ENCODE peak calls at places on chromosomes 5 and 9, in six cellular contexts. Z is aorta, A is brain microvascular endothelial cell, Q is fibroblast of lung, F is HTR-8/SVneo, K is fibroblast of the aortic adventitia. H is an unnamed sample.

GRCh38 chr5:554284-554988 is 30.2 kb upstream of the SLC9A3 start:
- DNase-seq in Z (peak; percentile 63), A (no peak), Q (no peak), F (no peak), K (no peak), H (no peak)

GRCh38 chr5:932628-933250 is 40.1 kb downstream of the TRIP13 start:
- DNase-seq in Z (peak; percentile 64), A (no peak), Q (no peak), F (no peak), K (peak; percentile 73), H (peak; percentile 66)

GRCh38 chr5:126868961-126869451 is 92.1 kb downstream of the LMNB1 start:
- DNase-seq in Z (no peak), A (peak; percentile 40), Q (peak; percentile 49), F (no peak), K (no peak), H (no peak)

GRCh38 chr9:93456504-93456903 is 3.1 kb upstream of the FAM120AOS start:
- DNase-seq in Z (no peak), A (no peak), Q (no peak), F (no peak), K (no peak), H (no peak)

GRCh38 chr5:931570-932145 is 39.0 kb downstream of the TRIP13 start:
- DNase-seq in Z (no peak), A (no peak), Q (no peak), F (no peak), K (no peak), H (no peak)

GRCh38 chr5:113292535-113292934 is 142.3 kb downstream of the TSSK1B start:
- DNase-seq in Z (no peak), A (no peak), Q (no peak), F (no peak), K (peak; percentile 35), H (no peak)

GRCh38 chr5:179620703-179621350 is 2.6 kb downstream of the HNRNPH1 start:
- DNase-seq in Z (no peak), A (no peak), Q (peak; percentile 57), F (no peak), K (peak; percentile 42), H (no peak)

GRCh38 chr5:38344891-38345290 is 86.5 kb downstream of the EGFLAM start:
- DNase-seq in Z (no peak), A (no peak), Q (no peak), F (no peak), K (no peak), H (no peak)

GRCh38 chr5:14665949-14666741 is 1.6 kb downstream of the OTULIN start:
- DNase-seq in Z (no peak), A (no peak), Q (peak; percentile 31), F (no peak), K (no peak), H (peak; percentile 64)

GRCh38 chr5:133741396-133741795 is 129.1 kb upstream of the FSTL4 start:
- DNase-seq in Z (no peak), A (no peak), Q (no peak), F (no peak), K (no peak), H (no peak)

GRCh38 chr5:159849437-159850191 is 66.7 kb upstream of the ADRA1B start:
- DNase-seq in Z (no peak), A (peak; percentile 81), Q (peak; percentile 91), F (peak; percentile 30), K (peak; percentile 79), H (no peak)

GRCh38 chr5:132761321-132762240 is 14.4 kb downstream of the CCNI2 start:
- DNase-seq in Z (no peak), A (no peak), Q (no peak), F (no peak), K (no peak), H (no peak)

GRCh38 chr9:15264918-15265317 is 42.1 kb downstream of the TTC39B start:
- DNase-seq in Z (no peak), A (no peak), Q (no peak), F (no peak), K (no peak), H (no peak)

GRCh38 chr9:100322954-100323536 is 29.7 kb downstream of the TEX10 start:
- DNase-seq in Z (no peak), A (peak; percentile 61), Q (peak; percentile 37), F (peak; percentile 8), K (peak; percentile 64), H (no peak)

GRCh38 chr5:79793722-79794121 is 104.1 kb downstream of the CMYA5 start:
- DNase-seq in Z (no peak), A (no peak), Q (no peak), F (no peak), K (no peak), H (no peak)

GRCh38 chr9:19114680-19115270 is 12.1 kb upstream of the HAUS6 start:
- DNase-seq in Z (no peak), A (no peak), Q (peak; percentile 36), F (no peak), K (no peak), H (no peak)

GRCh38 chr5:166720026-166720425 is 1571.4 kb upstream of the WWC1 start:
- DNase-seq in Z (no peak), A (no peak), Q (peak; percentile 18), F (no peak), K (no peak), H (no peak)

GRCh38 chr5:150137997-150138396 is 17.6 kb downstream of the PDGFRB start:
- DNase-seq in Z (no peak), A (no peak), Q (peak; percentile 55), F (no peak), K (peak; percentile 48), H (no peak)

GRCh38 chr9:77907581-77907980 is 124.0 kb downstream of the GNAQ start:
- DNase-seq in Z (no peak), A (no peak), Q (peak; percentile 37), F (no peak), K (no peak), H (no peak)

GRCh38 chr9:105142406-105143092 is 101.9 kb upstream of the SLC44A1 start:
- DNase-seq in Z (no peak), A (peak; percentile 64), Q (peak; percentile 90), F (no peak), K (no peak), H (no peak)

GRCh38 chr5:86979801-86980510 is 287.7 kb upstream of the RASA1 start:
- DNase-seq in Z (no peak), A (peak; percentile 56), Q (peak; percentile 81), F (peak; percentile 19), K (peak; percentile 92), H (no peak)

GRCh38 chr9:133978226-133979123 is 13.6 kb downstream of the VAV2 start:
- DNase-seq in Z (peak; percentile 46), A (no peak), Q (no peak), F (no peak), K (no peak), H (peak; percentile 19)

GRCh38 chr9:135330685-135331590 is 148.6 kb upstream of the PPP1R26 start:
- DNase-seq in Z (no peak), A (no peak), Q (no peak), F (no peak), K (no peak), H (peak; percentile 49)

GRCh38 chr5:55234171-55234700 is 828 bp upstream of the CCNO start:
- DNase-seq in Z (peak; percentile 73), A (peak; percentile 6), Q (peak; percentile 25), F (no peak), K (peak; percentile 37), H (no peak)

GRCh38 chr9:109507421-109507838 is 9.3 kb upstream of the PTPN3 start:
- DNase-seq in Z (peak; percentile 76), A (peak; percentile 90), Q (peak; percentile 67), F (no peak), K (peak; percentile 57), H (no peak)

GRCh38 chr5:93676707-93677106 is 64.7 kb downstream of the POU5F2 start:
- DNase-seq in Z (no peak), A (no peak), Q (no peak), F (no peak), K (peak; percentile 10), H (no peak)

GRCh38 chr5:1000329-1000728 is 8.3 kb upstream of the NKD2 start:
- DNase-seq in Z (peak; percentile 53), A (no peak), Q (no peak), F (no peak), K (no peak), H (no peak)

GRCh38 chr5:169164481-169164925 is 136.4 kb downstream of the SLIT3 start:
- DNase-seq in Z (no peak), A (peak; percentile 51), Q (peak; percentile 89), F (peak; percentile 56), K (peak; percentile 94), H (no peak)

GRCh38 chr9:89539374-89539773 is 41.5 kb upstream of the SEMA4D start:
- DNase-seq in Z (no peak), A (no peak), Q (no peak), F (no peak), K (no peak), H (no peak)

GRCh38 chr5:169114466-169114865 is 186.5 kb downstream of the SLIT3 start:
- DNase-seq in Z (no peak), A (no peak), Q (no peak), F (no peak), K (no peak), H (no peak)

GRCh38 chr5:35443803-35444595 is 173.7 kb upstream of the SPEF2 start:
- DNase-seq in Z (no peak), A (no peak), Q (no peak), F (no peak), K (no peak), H (no peak)

GRCh38 chr9:88925471-88925870 is 65.8 kb upstream of the S1PR3 start:
- DNase-seq in Z (no peak), A (no peak), Q (no peak), F (no peak), K (no peak), H (no peak)

GRCh38 chr9:72203205-72203803 is 54.1 kb downstream of the GDA start:
- DNase-seq in Z (no peak), A (peak; percentile 25), Q (peak; percentile 7), F (peak; percentile 42), K (peak; percentile 23), H (no peak)

GRCh38 chr5:158484968-158485367 is 614.7 kb downstream of the EBF1 start:
- DNase-seq in Z (no peak), A (no peak), Q (no peak), F (no peak), K (peak; percentile 26), H (no peak)

H was measured in upper lobe of right lung.